ENCODE peak calls at places on chromosome 22, in four cellular contexts. Y is IMR-90, W is H1, Z is GM12878. G is an unnamed sample.
A peak's percentile ranks its signal among the peaks of the same experiment; 100 is the strongest.

GRCh38 chr22:38981005-38981658 is 1.0 kb upstream of the APOBEC3B start:
- DNase-seq in Y (peak; percentile 31), W (no peak), Z (no peak), G (peak; percentile 61)

GRCh38 chr22:19853879-19854777 is 546 bp downstream of the GNB1L start:
- DNase-seq in Y (no peak), W (no peak), Z (no peak), G (peak; percentile 79)

GRCh38 chr22:17348464-17349103 is 20.7 kb upstream of the CECR2 start:
- DNase-seq in Y (no peak), W (no peak), Z (no peak), G (no peak)

GRCh38 chr22:50315289-50316113 is 8.1 kb upstream of the PLXNB2 start:
- DNase-seq in Y (no peak), W (no peak), Z (no peak), G (no peak)

GRCh38 chr22:27323646-27324045 is 477.9 kb downstream of the MN1 start:
- DNase-seq in Y (no peak), W (no peak), Z (no peak), G (no peak)

GRCh38 chr22:44025171-44026065 is 1.3 kb downstream of the PARVB start:
- DNase-seq in Y (no peak), W (no peak), Z (peak; percentile 96), G (peak; percentile 47)

GRCh38 chr22:41517172-41518047 is 26.9 kb downstream of the POLR3H start:
- DNase-seq in Y (peak; percentile 46), W (no peak), Z (no peak), G (peak; percentile 43)

GRCh38 chr22:25156736-25157135 is 42.9 kb upstream of the CRYBB3 start:
- DNase-seq in Y (no peak), W (no peak), Z (no peak), G (no peak)

GRCh38 chr22:38655532-38656255 is 498 bp downstream of the FAM227A start:
- DNase-seq in Y (peak; percentile 9), W (peak; percentile 5), Z (no peak), G (no peak)

GRCh38 chr22:17257578-17257977 is 38.3 kb upstream of the ADA2 start:
- DNase-seq in Y (no peak), W (no peak), Z (no peak), G (no peak)

GRCh38 chr22:30941363-30941740 is 27.2 kb downstream of the MORC2 start:
- DNase-seq in Y (no peak), W (no peak), Z (no peak), G (no peak)

GRCh38 chr22:20044495-20045151 is 23.7 kb downstream of the TANGO2 start:
- DNase-seq in Y (no peak), W (no peak), Z (no peak), G (no peak)

GRCh38 chr22:22894740-22895731 is 7.4 kb downstream of the IGLL5 start:
- DNase-seq in Y (no peak), W (no peak), Z (no peak), G (peak; percentile 57)

GRCh38 chr22:45896153-45896951 is 80.6 kb downstream of the WNT7B start:
- DNase-seq in Y (no peak), W (no peak), Z (no peak), G (no peak)
- TF ChIP-seq CHD1 in Y (no peak), W (no peak), Z (no peak), G (no peak)

GRCh38 chr22:48340727-48341709 is 1486.7 kb downstream of the BRD1 start:
- DNase-seq in Y (no peak), W (no peak), Z (no peak), G (no peak)
- TF ChIP-seq CHD1 in Y (no peak), W (no peak), Z (no peak), G (no peak)

GRCh38 chr22:35697142-35697541 is 20.5 kb upstream of the APOL5 start:
- DNase-seq in Y (no peak), W (no peak), Z (no peak), G (no peak)
- TF ChIP-seq CHD1 in Y (no peak), W (no peak), Z (no peak), G (no peak)

GRCh38 chr22:48944433-48944755 is 883.3 kb downstream of the BRD1 start:
- DNase-seq in Y (no peak), W (no peak), Z (no peak), G (no peak)
- TF ChIP-seq CHD1 in Y (no peak), W (no peak), Z (no peak), G (no peak)

GRCh38 chr22:49301398-49302149 is 526.1 kb downstream of the BRD1 start:
- DNase-seq in Y (no peak), W (no peak), Z (no peak), G (no peak)
- TF ChIP-seq CHD1 in Y (no peak), W (no peak), Z (no peak), G (no peak)